ENCODE peak calls at places on chromosome 21, in five cellular contexts. N, F, Z, W and J are unnamed samples.

GRCh38 chr21:36699026-36699545 is at the start of gene SIM2:
- DNase-seq in N (no peak), F (no peak), Z (no peak), W (peak; percentile 83), J (peak; percentile 19)

GRCh38 chr21:45995686-45996179 is 14.2 kb downstream of the COL6A1 start:
- DNase-seq in N (no peak), F (no peak), Z (no peak), W (peak; percentile 51), J (peak; percentile 28)

GRCh38 chr21:27290020-27290419 is 323.1 kb upstream of the ADAMTS5 start:
- DNase-seq in N (no peak), F (no peak), Z (no peak), W (no peak), J (no peak)

GRCh38 chr21:31349208-31349607 is 5.1 kb upstream of the TIAM1 start:
- DNase-seq in N (no peak), F (no peak), Z (no peak), W (no peak), J (no peak)

GRCh38 chr21:46323227-46323709 is 402 bp downstream of the C21orf58 start:
- DNase-seq in N (no peak), F (no peak), Z (no peak), W (no peak), J (no peak)

GRCh38 chr21:25080161-25080560 is 527.1 kb downstream of the MRPL39 start:
- DNase-seq in N (no peak), F (no peak), Z (no peak), W (no peak), J (no peak)

GRCh38 chr21:44927259-44927586 is 6.5 kb upstream of the ITGB2 start:
- DNase-seq in N (no peak), F (no peak), Z (no peak), W (no peak), J (no peak)

GRCh38 chr21:37006243-37006520 is 320 bp upstream of the RIPPLY3 start:
- DNase-seq in N (no peak), F (no peak), Z (no peak), W (no peak), J (no peak)